ENCODE peak calls at places on chromosomes 6 and 20, in five cellular contexts. One of them, this sample, is unnamed.

GRCh38 chr6:31162463-31163165 is 4.2 kb downstream of the TCF19 start:
- DNase-seq in HepG2: no peak
- DNase-seq in HCT116: no peak
- DNase-seq in SK-N-SH: no peak
- DNase-seq in K562: no peak
- DNase-seq in this sample: no peak

GRCh38 chr20:5789827-5790226 is 39.6 kb downstream of the SHLD1 start:
- DNase-seq in K562: no peak
- DNase-seq in SK-N-SH: no peak
- DNase-seq in HCT116: no peak
- DNase-seq in HepG2: no peak
- DNase-seq in this sample: no peak

GRCh38 chr6:130148181-130148580 is 74.6 kb downstream of the SAMD3 start:
- DNase-seq in HCT116: no peak
- DNase-seq in K562: no peak
- DNase-seq in HepG2: no peak
- DNase-seq in SK-N-SH: no peak
- DNase-seq in this sample: no peak

GRCh38 chr20:3296256-3297095 is 57.5 kb upstream of the SLC4A11 start:
- DNase-seq in HCT116: no peak
- DNase-seq in HepG2: no peak
- DNase-seq in K562: no peak
- DNase-seq in SK-N-SH: no peak
- DNase-seq in this sample: no peak

GRCh38 chr6:160030103-160030502 is 61.2 kb downstream of the IGF2R start:
- DNase-seq in HCT116: no peak
- DNase-seq in HepG2: no peak
- DNase-seq in K562: no peak
- DNase-seq in SK-N-SH: peak
- DNase-seq in this sample: no peak

GRCh38 chr20:48898210-48898609 is 23.3 kb upstream of the ARFGEF2 start:
- DNase-seq in K562: no peak
- DNase-seq in HepG2: no peak
- DNase-seq in HCT116: no peak
- DNase-seq in SK-N-SH: no peak
- DNase-seq in this sample: no peak

GRCh38 chr20:40339661-40340449 is 349.2 kb downstream of the MAFB start:
- DNase-seq in HepG2: no peak
- DNase-seq in K562: no peak
- DNase-seq in SK-N-SH: no peak
- DNase-seq in HCT116: no peak
- DNase-seq in this sample: no peak

GRCh38 chr6:10033223-10033829 is 381.5 kb downstream of the TFAP2A start:
- DNase-seq in HCT116: no peak
- DNase-seq in SK-N-SH: no peak
- DNase-seq in K562: no peak
- DNase-seq in HepG2: peak
- DNase-seq in this sample: peak

GRCh38 chr20:64233725-64234124 is 21.8 kb upstream of the PCMTD2 start:
- DNase-seq in HepG2: no peak
- DNase-seq in SK-N-SH: no peak
- DNase-seq in HCT116: no peak
- DNase-seq in K562: no peak
- DNase-seq in this sample: no peak

GRCh38 chr6:159852877-159853276 is 37.9 kb upstream of the MAS1 start:
- DNase-seq in HepG2: no peak
- DNase-seq in K562: no peak
- DNase-seq in SK-N-SH: no peak
- DNase-seq in HCT116: no peak
- DNase-seq in this sample: no peak

GRCh38 chr6:128390168-128390567 is 130.2 kb downstream of the PTPRK start:
- DNase-seq in SK-N-SH: no peak
- DNase-seq in HepG2: no peak
- DNase-seq in K562: no peak
- DNase-seq in HCT116: no peak
- DNase-seq in this sample: no peak

GRCh38 chr6:117280922-117281321 is 15.6 kb downstream of the VGLL2 start:
- DNase-seq in HCT116: peak
- DNase-seq in HepG2: peak
- DNase-seq in SK-N-SH: no peak
- DNase-seq in K562: peak
- DNase-seq in this sample: no peak

GRCh38 chr6:167689751-167690150 is 137.0 kb upstream of the AFDN start:
- DNase-seq in SK-N-SH: no peak
- DNase-seq in K562: no peak
- DNase-seq in HepG2: no peak
- DNase-seq in HCT116: no peak
- DNase-seq in this sample: no peak

GRCh38 chr6:30798501-30798900 is 54.2 kb upstream of the IER3 start:
- DNase-seq in K562: no peak
- DNase-seq in HCT116: no peak
- DNase-seq in SK-N-SH: no peak
- DNase-seq in HepG2: no peak
- DNase-seq in this sample: no peak

GRCh38 chr6:99119109-99120031 is 171.6 kb upstream of the FBXL4 start:
- DNase-seq in K562: peak
- DNase-seq in HCT116: peak
- DNase-seq in SK-N-SH: peak
- DNase-seq in HepG2: peak
- DNase-seq in this sample: peak

GRCh38 chr20:36861875-36862801 is 13.8 kb upstream of the TLDC2 start:
- DNase-seq in HepG2: peak
- DNase-seq in SK-N-SH: peak
- DNase-seq in K562: peak
- DNase-seq in HCT116: peak
- DNase-seq in this sample: peak

GRCh38 chr20:23060629-23061028 is 11.2 kb upstream of the THBD start:
- DNase-seq in K562: no peak
- DNase-seq in SK-N-SH: no peak
- DNase-seq in HCT116: no peak
- DNase-seq in HepG2: no peak
- DNase-seq in this sample: no peak

GRCh38 chr20:49794336-49795124 is 18.1 kb upstream of the SLC9A8 start:
- DNase-seq in HCT116: no peak
- DNase-seq in HepG2: no peak
- DNase-seq in SK-N-SH: no peak
- DNase-seq in K562: no peak
- DNase-seq in this sample: no peak

GRCh38 chr6:155801046-155801445 is 345.4 kb upstream of the NOX3 start:
- DNase-seq in HCT116: no peak
- DNase-seq in SK-N-SH: no peak
- DNase-seq in HepG2: no peak
- DNase-seq in K562: no peak
- DNase-seq in this sample: no peak

GRCh38 chr20:20373046-20373706 is 5.3 kb downstream of the INSM1 start:
- DNase-seq in SK-N-SH: no peak
- DNase-seq in HepG2: no peak
- DNase-seq in K562: no peak
- DNase-seq in HCT116: no peak
- DNase-seq in this sample: no peak

GRCh38 chr20:62949153-62949821 is 3.2 kb upstream of the SLC17A9 start:
- DNase-seq in HepG2: no peak
- DNase-seq in SK-N-SH: no peak
- DNase-seq in HCT116: no peak
- DNase-seq in K562: no peak
- DNase-seq in this sample: no peak

GRCh38 chr20:18032977-18033892 is 24.5 kb downstream of the OVOL2 start:
- DNase-seq in HepG2: peak
- DNase-seq in SK-N-SH: no peak
- DNase-seq in K562: no peak
- DNase-seq in HCT116: no peak
- DNase-seq in this sample: no peak

GRCh38 chr6:12208190-12208589 is 82.0 kb upstream of the EDN1 start:
- DNase-seq in K562: no peak
- DNase-seq in SK-N-SH: no peak
- DNase-seq in HepG2: no peak
- DNase-seq in HCT116: no peak
- DNase-seq in this sample: peak

GRCh38 chr20:43837856-43838702 is 76.6 kb upstream of the TOX2 start:
- DNase-seq in K562: no peak
- DNase-seq in HCT116: no peak
- DNase-seq in SK-N-SH: no peak
- DNase-seq in HepG2: no peak
- DNase-seq in this sample: no peak

GRCh38 chr20:43839793-43840199 is 74.9 kb upstream of the TOX2 start:
- DNase-seq in SK-N-SH: no peak
- DNase-seq in HepG2: no peak
- DNase-seq in HCT116: no peak
- DNase-seq in K562: no peak
- DNase-seq in this sample: no peak

GRCh38 chr20:43838703-43839060 is 76.0 kb upstream of the TOX2 start:
- DNase-seq in HCT116: no peak
- DNase-seq in HepG2: no peak
- DNase-seq in K562: no peak
- DNase-seq in SK-N-SH: no peak
- DNase-seq in this sample: no peak

GRCh38 chr20:43842126-43843020 is 72.3 kb upstream of the TOX2 start:
- DNase-seq in HepG2: no peak
- DNase-seq in SK-N-SH: no peak
- DNase-seq in HCT116: no peak
- DNase-seq in K562: no peak
- DNase-seq in this sample: no peak

DNA sequence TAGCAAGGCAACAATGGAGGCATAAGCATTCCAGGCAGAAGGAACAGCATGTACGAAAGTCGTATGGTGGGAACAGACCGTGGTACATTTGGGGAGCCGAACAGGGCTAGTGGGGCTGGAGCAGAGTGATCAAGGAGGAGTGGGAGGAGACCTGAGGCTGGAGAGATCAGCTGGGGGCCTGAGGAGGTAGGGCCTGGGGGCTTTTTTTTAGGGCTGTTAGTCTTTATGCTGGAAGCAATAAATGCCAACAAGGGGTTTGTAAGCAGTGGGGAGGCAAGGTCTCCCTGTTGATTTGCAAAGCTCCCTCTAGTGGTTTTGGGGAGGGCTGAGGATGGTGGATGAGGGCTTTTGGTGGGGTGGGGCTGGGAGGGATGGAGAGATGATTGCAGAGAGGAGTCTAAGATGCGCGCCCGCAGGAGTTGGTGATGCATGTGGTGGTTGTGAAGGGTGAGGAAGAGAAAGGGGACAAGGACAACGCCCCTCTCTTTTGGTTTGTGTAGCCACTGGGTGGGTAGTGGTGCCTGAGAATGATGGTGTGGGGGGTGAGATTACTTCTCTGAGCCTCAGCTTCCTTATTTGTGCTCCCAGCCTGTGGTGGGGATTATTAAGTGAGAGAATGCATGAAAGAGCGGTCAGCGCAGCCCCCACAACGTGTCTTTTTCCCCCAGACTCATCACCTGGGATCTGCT is 74.1 kb upstream of the TOX2 start:
- DNase-seq in SK-N-SH: peak
- DNase-seq in HCT116: peak
- DNase-seq in HepG2: peak
- DNase-seq in K562: peak
- DNase-seq in this sample: peak
- TF ChIP-seq REST in SK-N-SH: no peak
- TF ChIP-seq REST in HCT116: no peak
- TF ChIP-seq REST in HepG2: no peak
- TF ChIP-seq REST in K562: no peak
- TF ChIP-seq REST in this sample: no peak

GRCh38 chr6:89411269-89412070 is 603 bp downstream of the RRAGD start:
- DNase-seq in HCT116: no peak
- DNase-seq in SK-N-SH: peak
- DNase-seq in K562: peak
- DNase-seq in HepG2: no peak
- DNase-seq in this sample: no peak
- TF ChIP-seq RAD21 in HCT116: no peak
- TF ChIP-seq RAD21 in SK-N-SH: no peak
- TF ChIP-seq RAD21 in K562: no peak
- TF ChIP-seq RAD21 in HepG2: no peak
- TF ChIP-seq RAD21 in this sample: no peak

DNA sequence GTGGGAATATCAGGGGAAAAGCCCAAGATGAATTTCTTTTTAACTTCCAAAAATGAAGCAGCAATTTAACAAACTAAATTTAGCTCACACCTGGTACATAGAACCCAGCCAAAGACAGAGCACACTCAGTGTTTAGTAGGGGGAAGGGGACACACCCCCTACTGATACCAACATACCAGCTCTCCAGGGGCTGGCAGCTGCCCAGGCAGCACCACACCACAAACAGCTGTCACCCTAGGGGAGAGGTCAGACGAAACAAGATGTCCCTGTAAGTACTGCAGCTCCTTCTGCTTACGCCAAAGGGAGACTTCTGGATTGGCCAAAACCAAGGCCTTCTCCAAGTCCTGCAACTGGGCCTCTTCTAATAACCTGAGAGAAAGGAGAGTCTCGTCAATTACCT is 26.0 kb downstream of the MDN1 start:
- DNase-seq in K562: no peak
- DNase-seq in HepG2: no peak
- DNase-seq in SK-N-SH: no peak
- DNase-seq in HCT116: no peak
- DNase-seq in this sample: no peak
- TF ChIP-seq REST in K562: no peak
- TF ChIP-seq REST in HepG2: no peak
- TF ChIP-seq REST in SK-N-SH: no peak
- TF ChIP-seq REST in HCT116: no peak
- TF ChIP-seq REST in this sample: no peak

GRCh38 chr6:143581835-143582480 is 70.4 kb upstream of the FUCA2 start:
- DNase-seq in HCT116: no peak
- DNase-seq in K562: no peak
- DNase-seq in HepG2: peak
- DNase-seq in SK-N-SH: no peak
- DNase-seq in this sample: no peak
- TF ChIP-seq RAD21 in HCT116: no peak
- TF ChIP-seq RAD21 in K562: no peak
- TF ChIP-seq RAD21 in HepG2: no peak
- TF ChIP-seq RAD21 in SK-N-SH: no peak
- TF ChIP-seq RAD21 in this sample: no peak

GRCh38 chr6:28978959-28979561 is 26.1 kb downstream of the ZNF311 start:
- DNase-seq in HCT116: no peak
- DNase-seq in K562: no peak
- DNase-seq in SK-N-SH: no peak
- DNase-seq in HepG2: no peak
- DNase-seq in this sample: no peak

GRCh38 chr6:28978137-28978491 is 27.0 kb downstream of the ZNF311 start:
- DNase-seq in K562: no peak
- DNase-seq in HepG2: no peak
- DNase-seq in SK-N-SH: no peak
- DNase-seq in HCT116: no peak
- DNase-seq in this sample: no peak

GRCh38 chr6:28979679-28980078 is 25.4 kb downstream of the ZNF311 start:
- DNase-seq in K562: peak
- DNase-seq in SK-N-SH: no peak
- DNase-seq in HCT116: no peak
- DNase-seq in HepG2: no peak
- DNase-seq in this sample: no peak

GRCh38 chr6:28976677-28977076 is 28.4 kb downstream of the ZNF311 start:
- DNase-seq in SK-N-SH: no peak
- DNase-seq in HCT116: no peak
- DNase-seq in K562: no peak
- DNase-seq in HepG2: no peak
- DNase-seq in this sample: no peak

GRCh38 chr6:28977351-28978136 is 27.6 kb downstream of the ZNF311 start:
- DNase-seq in HCT116: no peak
- DNase-seq in K562: no peak
- DNase-seq in HepG2: no peak
- DNase-seq in SK-N-SH: no peak
- DNase-seq in this sample: no peak
- TF ChIP-seq REST in HCT116: no peak
- TF ChIP-seq REST in K562: no peak
- TF ChIP-seq REST in HepG2: no peak
- TF ChIP-seq REST in SK-N-SH: no peak
- TF ChIP-seq REST in this sample: no peak